ENCODE peak calls at places on chromosomes 6 and 20, in five cellular contexts. Z, H, Q, T and V are unnamed samples.

GRCh38 chr6:16196260-16196914 is 42.0 kb upstream of the GMPR start:
- DNase-seq in Z (no peak), H (no peak), Q (no peak), T (no peak), V (no peak)

GRCh38 chr6:119108076-119108475 is 29.6 kb upstream of the FAM184A start:
- DNase-seq in Z (no peak), H (no peak), Q (no peak), T (no peak), V (no peak)

GRCh38 chr6:145224450-145224849 is 510.9 kb downstream of the EPM2A start:
- DNase-seq in Z (no peak), H (no peak), Q (no peak), T (no peak), V (no peak)

GRCh38 chr6:7633361-7633760 is 43.4 kb downstream of the SNRNP48 start:
- DNase-seq in Z (no peak), H (no peak), Q (no peak), T (no peak), V (peak)

GRCh38 chr6:160386869-160387518 is 38.8 kb downstream of the SLC22A3 start:
- DNase-seq in Z (no peak), H (no peak), Q (no peak), T (no peak), V (no peak)

GRCh38 chr6:20058912-20059311 is 153.4 kb downstream of the MBOAT1 start:
- DNase-seq in Z (no peak), H (no peak), Q (no peak), T (no peak), V (no peak)

GRCh38 chr6:12249516-12250394 is 40.4 kb upstream of the EDN1 start:
- DNase-seq in Z (no peak), H (no peak), Q (no peak), T (no peak), V (no peak)

GRCh38 chr6:43455034-43455747 is at the start of gene DLK2:
- DNase-seq in Z (peak), H (no peak), Q (peak), T (no peak), V (no peak)

GRCh38 chr6:166465671-166466087 is 82.9 kb upstream of the MPC1 start:
- DNase-seq in Z (peak), H (no peak), Q (no peak), T (no peak), V (no peak)

GRCh38 chr20:35820715-35821114 is 48.9 kb downstream of the PHF20 start:
- DNase-seq in Z (peak), H (no peak), Q (no peak), T (peak), V (no peak)

GRCh38 chr6:44712353-44713147 is 325.0 kb downstream of the CDC5L start:
- DNase-seq in Z (no peak), H (no peak), Q (no peak), T (no peak), V (no peak)

GRCh38 chr6:37047421-37047931 is 42.0 kb downstream of the FGD2 start:
- DNase-seq in Z (no peak), H (no peak), Q (no peak), T (no peak), V (no peak)

GRCh38 chr6:34131326-34132081 is 14.4 kb downstream of the GRM4 start:
- DNase-seq in Z (no peak), H (no peak), Q (no peak), T (no peak), V (peak)

GRCh38 chr6:15897063-15897934 is 231.6 kb upstream of the MYLIP start:
- DNase-seq in Z (no peak), H (no peak), Q (no peak), T (peak), V (no peak)